ENCODE peak calls at places on chromosomes 12 and 14, in four cellular contexts. B is GM04504, C is mesothelial cell of epicardium, Q is KBM-7. D is an unnamed sample.

GRCh38 chr12:131983554-131983953 is 33.8 kb downstream of the EP400 start:
- DNase-seq in C (no peak), Q (no peak), B (no peak), D (no peak)

GRCh38 chr14:103801459-103801858 is 45.9 kb downstream of the PPP1R13B start:
- DNase-seq in C (no peak), B (peak), Q (peak), D (no peak)

GRCh38 chr14:51607677-51608076 is 44.0 kb upstream of the FRMD6 start:
- DNase-seq in Q (no peak), B (peak), C (no peak), D (no peak)

GRCh38 chr12:66113471-66113870 is 17.1 kb downstream of the LLPH start:
- DNase-seq in Q (no peak), C (no peak), B (no peak), D (no peak)

GRCh38 chr14:100654025-100654813 is 67.0 kb upstream of the BEGAIN start:
- DNase-seq in Q (no peak), C (no peak), B (no peak), D (no peak)

GRCh38 chr14:64766430-64767151 is 62.4 kb downstream of the PLEKHG3 start:
- DNase-seq in C (no peak), Q (no peak), B (no peak), D (no peak)

GRCh38 chr12:93879476-93880376 is 202.6 kb downstream of the CRADD start:
- DNase-seq in Q (no peak), B (peak), C (no peak), D (no peak)

GRCh38 chr14:101465795-101466448 is 95.4 kb upstream of the DIO3 start:
- DNase-seq in B (no peak), Q (no peak), C (no peak), D (no peak)

GRCh38 chr12:111444314-111444705 is 38.6 kb downstream of the SH2B3 start:
- DNase-seq in Q (no peak), C (no peak), B (no peak), D (no peak)

GRCh38 chr14:104688755-104689619 is at the start of gene INF2:
- DNase-seq in B (no peak), C (peak), Q (no peak), D (no peak)

GRCh38 chr14:50312734-50313054 is 570 bp downstream of the DMAC2L start:
- DNase-seq in C (no peak), Q (no peak), B (no peak), D (no peak)

GRCh38 chr12:31228811-31229792 is 96.8 kb downstream of the SINHCAF start:
- DNase-seq in Q (no peak), B (no peak), C (no peak), D (no peak)

GRCh38 chr12:55820679-55821078 is 2.8 kb downstream of the ORMDL2 start:
- DNase-seq in Q (peak), B (no peak), C (no peak), D (no peak)

GRCh38 chr14:29806124-29806517 is 121.5 kb downstream of the PRKD1 start:
- DNase-seq in B (no peak), Q (no peak), C (no peak), D (no peak)

GRCh38 chr14:104844306-104845032 is 20.6 kb upstream of the CEP170B start:
- DNase-seq in B (no peak), C (no peak), Q (no peak), D (no peak)

GRCh38 chr12:95146767-95147166 is 70.5 kb downstream of the FGD6 start:
- DNase-seq in B (no peak), Q (no peak), C (no peak), D (no peak)

GRCh38 chr12:82527165-82527780 is 159.4 kb upstream of the TMTC2 start:
- DNase-seq in B (peak), C (no peak), Q (peak), D (no peak)

GRCh38 chr14:82180057-82180620 is 646.5 kb upstream of the SEL1L start:
- DNase-seq in Q (no peak), B (no peak), C (no peak), D (no peak)

GRCh38 chr12:75444444-75445136 is 36.0 kb upstream of the GLIPR1 start:
- DNase-seq in Q (peak), C (no peak), B (no peak), D (no peak)

GRCh38 chr12:129873458-129873857 is 30.4 kb downstream of the TMEM132D start:
- DNase-seq in B (no peak), Q (no peak), C (no peak), D (no peak)

GRCh38 chr14:50228313-50228712 is 3.1 kb downstream of the SOS2 start:
- DNase-seq in Q (no peak), B (no peak), C (no peak), D (no peak)

GRCh38 chr12:52585951-52586350 is 12.3 kb upstream of the KRT74 start:
- DNase-seq in B (no peak), C (no peak), Q (no peak), D (no peak)

GRCh38 chr14:101716956-101717662 is 44.4 kb upstream of the PPP2R5C start:
- DNase-seq in B (no peak), Q (no peak), C (no peak), D (no peak)

GRCh38 chr14:20434701-20435453 is 1.1 kb downstream of the KLHL33 start:
- DNase-seq in Q (no peak), B (no peak), C (no peak), D (peak)

GRCh38 chr12:25552681-25553080 is 402 bp downstream of the LMNTD1 start:
- DNase-seq in C (no peak), B (no peak), Q (no peak), D (no peak)

GRCh38 chr12:102371177-102371576 is 109.2 kb downstream of the IGF1 start:
- DNase-seq in Q (no peak), B (no peak), C (no peak), D (no peak)

GRCh38 chr12:105622220-105622619 is 291.7 kb downstream of the C12orf75 start:
- DNase-seq in C (no peak), B (no peak), Q (no peak), D (no peak)

GRCh38 chr12:8687846-8688601 is 9.8 kb upstream of the RIMKLB start:
- DNase-seq in B (peak), C (no peak), Q (peak), D (peak)

GRCh38 chr14:89443002-89443660 is 26.1 kb upstream of the FOXN3 start:
- DNase-seq in Q (no peak), C (no peak), B (no peak), D (no peak)

GRCh38 chr14:30223385-30223785 is 295.7 kb upstream of the PRKD1 start:
- DNase-seq in Q (no peak), C (no peak), B (peak), D (peak)

GRCh38 chr14:30191639-30192279 is 264.1 kb upstream of the PRKD1 start:
- DNase-seq in B (no peak), C (no peak), Q (no peak), D (no peak)

GRCh38 chr12:117421068-117421771 is 59.8 kb upstream of the NOS1 start:
- DNase-seq in B (no peak), C (no peak), Q (no peak), D (no peak)

GRCh38 chr14:36529062-36529461 is 9.0 kb upstream of the NKX2-1 start:
- DNase-seq in C (no peak), Q (no peak), B (no peak), D (no peak)

GRCh38 chr14:33792387-33793368 is 158.2 kb downstream of the EGLN3 start:
- DNase-seq in B (peak), Q (peak), C (peak), D (peak)

GRCh38 chr14:92501891-92502351 is 11.7 kb upstream of the RIN3 start:
- DNase-seq in Q (no peak), B (peak), C (no peak), D (no peak)

GRCh38 chr12:25783566-25783965 is 174.9 kb upstream of the RASSF8 start:
- DNase-seq in B (no peak), Q (no peak), C (no peak), D (no peak)